ENCODE peak calls at places on chromosomes 5 and 9, in six cellular contexts. One of them, this sample, is unnamed.
A peak's percentile ranks its signal among the peaks of the same experiment; 100 is the strongest.

GRCh38 chr5:2330731-2331130 is 420.7 kb downstream of the IRX2 start:
- ATAC-seq in upper lobe of left lung: no peak
- ATAC-seq in HepG2: no peak
- ATAC-seq in A549: no peak
- ATAC-seq in GM12878: no peak
- ATAC-seq in K562: no peak
- ATAC-seq in this sample: no peak

GRCh38 chr9:120894404-120895226 is 17.6 kb upstream of the PHF19 start:
- ATAC-seq in upper lobe of left lung: peak; percentile 90
- ATAC-seq in HepG2: no peak
- ATAC-seq in A549: no peak
- ATAC-seq in GM12878: no peak
- ATAC-seq in K562: no peak
- ATAC-seq in this sample: peak; percentile 79

GRCh38 chr9:35495984-35496383 is 6.1 kb downstream of the RUSC2 start:
- ATAC-seq in upper lobe of left lung: no peak
- ATAC-seq in HepG2: no peak
- ATAC-seq in A549: no peak
- ATAC-seq in GM12878: no peak
- ATAC-seq in K562: no peak
- ATAC-seq in this sample: no peak

GRCh38 chr9:113626735-113627495 is 163.4 kb downstream of the RGS3 start:
- ATAC-seq in upper lobe of left lung: peak; percentile 50
- ATAC-seq in HepG2: no peak
- ATAC-seq in A549: no peak
- ATAC-seq in GM12878: no peak
- ATAC-seq in K562: no peak
- ATAC-seq in this sample: peak; percentile 79

GRCh38 chr5:111774525-111774924 is 17.5 kb upstream of the NREP start:
- ATAC-seq in upper lobe of left lung: peak; percentile 28
- ATAC-seq in HepG2: no peak
- ATAC-seq in A549: no peak
- ATAC-seq in GM12878: peak; percentile 33
- ATAC-seq in K562: no peak
- ATAC-seq in this sample: no peak

GRCh38 chr5:126746290-126746689 is 30.6 kb upstream of the LMNB1 start:
- ATAC-seq in upper lobe of left lung: no peak
- ATAC-seq in HepG2: no peak
- ATAC-seq in A549: no peak
- ATAC-seq in GM12878: no peak
- ATAC-seq in K562: peak; percentile 61
- ATAC-seq in this sample: no peak

GRCh38 chr5:173688708-173689107 is 72.3 kb upstream of the BOD1 start:
- ATAC-seq in upper lobe of left lung: peak; percentile 31
- ATAC-seq in HepG2: no peak
- ATAC-seq in A549: peak; percentile 39
- ATAC-seq in GM12878: no peak
- ATAC-seq in K562: peak; percentile 63
- ATAC-seq in this sample: no peak

GRCh38 chr9:124217839-124218437 is 39.8 kb upstream of the NEK6 start:
- ATAC-seq in upper lobe of left lung: no peak
- ATAC-seq in HepG2: no peak
- ATAC-seq in A549: no peak
- ATAC-seq in GM12878: peak; percentile 55
- ATAC-seq in K562: no peak
- ATAC-seq in this sample: no peak

GRCh38 chr5:90645024-90645610 is 86.5 kb downstream of the ADGRV1 start:
- ATAC-seq in upper lobe of left lung: no peak
- ATAC-seq in HepG2: peak; percentile 56
- ATAC-seq in A549: no peak
- ATAC-seq in GM12878: peak; percentile 17
- ATAC-seq in K562: peak; percentile 78
- ATAC-seq in this sample: no peak

GRCh38 chr5:159908201-159908940 is 7.9 kb upstream of the ADRA1B start:
- ATAC-seq in upper lobe of left lung: peak; percentile 13
- ATAC-seq in HepG2: no peak
- ATAC-seq in A549: no peak
- ATAC-seq in GM12878: no peak
- ATAC-seq in K562: no peak
- ATAC-seq in this sample: no peak

GRCh38 chr5:159906463-159906862 is 9.8 kb upstream of the ADRA1B start:
- ATAC-seq in upper lobe of left lung: no peak
- ATAC-seq in HepG2: no peak
- ATAC-seq in A549: no peak
- ATAC-seq in GM12878: no peak
- ATAC-seq in K562: no peak
- ATAC-seq in this sample: no peak

GRCh38 chr5:159907689-159908088 is 8.6 kb upstream of the ADRA1B start:
- ATAC-seq in upper lobe of left lung: no peak
- ATAC-seq in HepG2: no peak
- ATAC-seq in A549: no peak
- ATAC-seq in GM12878: no peak
- ATAC-seq in K562: no peak
- ATAC-seq in this sample: no peak

GRCh38 chr5:159905496-159905895 is 10.8 kb upstream of the ADRA1B start:
- ATAC-seq in upper lobe of left lung: no peak
- ATAC-seq in HepG2: no peak
- ATAC-seq in A549: peak; percentile 76
- ATAC-seq in GM12878: peak; percentile 85
- ATAC-seq in K562: no peak
- ATAC-seq in this sample: no peak

DNA sequence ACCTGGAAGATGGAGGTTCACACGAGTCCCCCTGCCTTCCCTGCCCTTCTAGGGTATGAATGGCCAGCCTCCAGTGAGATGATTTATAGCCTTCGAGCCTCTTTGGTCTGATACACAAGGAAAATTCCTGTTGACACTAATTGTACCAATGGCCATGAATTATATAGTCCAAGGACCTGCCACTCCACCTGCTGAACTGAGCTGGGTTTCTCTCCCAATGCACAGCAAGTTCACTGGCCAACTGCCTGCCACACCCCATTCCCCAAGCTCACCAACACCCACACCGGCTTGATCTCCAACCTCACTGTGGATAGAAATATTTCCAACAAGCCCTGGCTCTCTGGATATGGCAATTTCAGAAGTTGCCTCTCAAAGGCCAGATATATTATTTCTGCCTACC is 9.3 kb upstream of the ADRA1B start:
- ATAC-seq in upper lobe of left lung: no peak
- ATAC-seq in HepG2: no peak
- ATAC-seq in A549: peak; percentile 40
- ATAC-seq in GM12878: no peak
- ATAC-seq in K562: no peak
- ATAC-seq in this sample: no peak
- TF ChIP-seq EP300 in upper lobe of left lung: no peak
- TF ChIP-seq EP300 in HepG2: no peak
- TF ChIP-seq EP300 in A549: no peak
- TF ChIP-seq EP300 in GM12878: no peak
- TF ChIP-seq EP300 in K562: no peak
- TF ChIP-seq EP300 in this sample: no peak

DNA sequence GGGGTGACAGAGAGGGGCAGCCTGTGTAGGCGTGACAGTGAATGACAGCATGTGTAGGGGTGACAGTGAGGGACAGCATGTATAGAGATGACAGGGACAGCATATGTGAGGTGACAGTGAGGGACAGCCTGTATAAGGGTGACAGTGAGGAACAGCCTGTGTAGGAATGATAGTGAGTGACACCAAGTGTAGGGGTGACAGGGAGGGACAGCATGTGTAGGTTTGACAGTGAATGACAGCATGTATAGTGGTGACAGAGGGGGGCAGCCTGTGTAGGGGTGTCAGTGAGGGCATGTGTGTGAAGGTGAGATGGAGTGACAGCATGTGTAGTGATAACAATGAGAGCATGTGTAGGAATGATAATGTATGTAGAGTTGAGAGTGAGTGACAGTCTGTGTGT is 8.7 kb upstream of the GAPT start:
- ATAC-seq in upper lobe of left lung: no peak
- ATAC-seq in HepG2: no peak
- ATAC-seq in A549: no peak
- ATAC-seq in GM12878: no peak
- ATAC-seq in K562: no peak
- ATAC-seq in this sample: no peak
- TF ChIP-seq EP300 in upper lobe of left lung: no peak
- TF ChIP-seq EP300 in HepG2: no peak
- TF ChIP-seq EP300 in A549: no peak
- TF ChIP-seq EP300 in GM12878: no peak
- TF ChIP-seq EP300 in K562: no peak
- TF ChIP-seq EP300 in this sample: no peak

DNA sequence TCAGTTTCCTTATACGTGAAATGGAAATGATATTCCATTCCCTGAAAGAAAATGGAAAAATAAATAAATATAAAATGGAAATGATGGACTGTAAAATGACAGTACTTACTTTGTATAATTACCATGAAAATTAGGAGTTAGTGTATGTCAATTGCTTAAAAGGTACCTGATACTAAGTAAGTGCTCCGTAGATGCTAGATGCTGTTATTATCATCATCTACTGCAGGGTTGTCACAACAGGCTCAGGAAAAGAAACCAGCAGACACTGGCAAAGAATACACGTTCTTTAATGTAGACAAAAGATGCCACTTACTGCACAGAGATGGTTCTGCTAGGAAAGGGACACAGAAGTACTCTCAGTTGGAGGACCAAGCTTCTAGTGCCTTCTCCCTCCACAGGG is 64.0 kb upstream of the KCNN2 start:
- ATAC-seq in upper lobe of left lung: no peak
- ATAC-seq in HepG2: no peak
- ATAC-seq in A549: no peak
- ATAC-seq in GM12878: no peak
- ATAC-seq in K562: no peak
- ATAC-seq in this sample: no peak
- TF ChIP-seq EP300 in upper lobe of left lung: no peak
- TF ChIP-seq EP300 in HepG2: no peak
- TF ChIP-seq EP300 in A549: no peak
- TF ChIP-seq EP300 in GM12878: no peak
- TF ChIP-seq EP300 in K562: no peak
- TF ChIP-seq EP300 in this sample: no peak

DNA sequence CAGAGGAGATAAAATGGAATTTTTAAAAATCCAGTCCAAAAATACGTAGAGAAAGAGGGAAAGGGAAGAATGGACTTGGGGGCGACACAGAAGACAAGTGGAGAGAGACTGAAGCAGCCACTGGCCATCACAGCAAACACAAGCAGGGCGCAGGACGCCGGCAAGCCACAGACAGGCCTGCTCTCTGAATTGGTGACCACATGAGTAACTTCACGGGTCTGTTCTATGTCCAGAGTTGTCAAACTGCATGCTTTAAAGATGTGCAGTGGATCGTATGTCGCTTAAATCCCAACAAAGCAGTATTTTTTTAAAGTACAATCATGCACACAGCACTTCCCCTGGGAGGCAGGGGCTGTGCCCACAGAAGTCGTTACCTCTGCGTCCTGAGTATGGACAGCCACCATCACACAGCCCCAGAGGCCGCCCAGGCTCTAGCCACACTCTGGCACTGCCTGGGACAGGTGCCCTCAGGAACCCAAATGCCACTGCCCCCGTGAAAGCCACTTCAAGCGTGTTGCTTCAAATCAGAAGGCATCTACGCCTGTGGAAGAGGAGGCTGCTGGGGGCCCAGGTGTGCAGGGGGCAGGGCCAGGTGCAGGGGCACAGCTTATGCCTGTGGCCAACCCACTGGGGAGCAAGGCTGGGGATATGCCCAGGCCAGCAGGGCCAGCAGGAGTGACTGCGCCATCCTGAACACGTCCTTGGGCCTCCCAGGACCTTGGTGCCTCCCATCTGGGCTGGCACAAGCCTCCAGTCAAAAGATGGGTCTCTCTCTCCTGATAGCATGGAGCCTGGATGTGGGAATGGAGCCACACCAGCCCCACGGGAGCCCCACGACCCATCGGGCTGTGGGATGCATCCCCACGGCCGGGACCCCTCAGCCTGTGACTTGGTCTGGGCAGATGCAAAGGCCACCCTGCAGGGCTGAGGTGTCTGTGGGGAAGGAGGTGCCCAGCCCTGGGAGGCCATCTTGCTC is 5.9 kb upstream of the LRRC14B start:
- ATAC-seq in upper lobe of left lung: no peak
- ATAC-seq in HepG2: no peak
- ATAC-seq in A549: no peak
- ATAC-seq in GM12878: no peak
- ATAC-seq in K562: no peak
- ATAC-seq in this sample: no peak
- TF ChIP-seq EP300 in upper lobe of left lung: no peak
- TF ChIP-seq EP300 in HepG2: no peak
- TF ChIP-seq EP300 in A549: no peak
- TF ChIP-seq EP300 in GM12878: no peak
- TF ChIP-seq EP300 in K562: no peak
- TF ChIP-seq EP300 in this sample: no peak

DNA sequence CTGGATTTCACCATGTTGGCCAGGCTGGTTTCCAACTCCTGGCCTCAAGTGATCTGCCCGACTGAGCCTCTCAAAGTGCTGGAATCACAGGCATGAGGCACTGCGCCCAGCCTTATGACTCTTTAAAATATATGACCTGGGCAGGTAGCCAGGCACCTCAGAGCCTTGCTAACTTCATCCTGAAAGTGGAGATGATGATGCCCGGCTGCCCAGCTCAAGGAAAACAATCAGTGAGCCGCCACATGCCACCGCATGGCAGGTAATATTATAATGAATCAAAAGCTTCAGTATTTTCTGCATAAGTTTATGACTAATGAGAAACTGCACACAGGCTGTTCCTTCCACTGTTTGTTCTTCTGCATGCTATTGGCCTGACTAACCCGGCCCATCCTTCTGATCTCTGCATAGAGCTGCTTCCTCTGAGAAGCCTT is 30.4 kb upstream of the DMRT1 start:
- ATAC-seq in upper lobe of left lung: peak; percentile 40
- ATAC-seq in HepG2: no peak
- ATAC-seq in A549: peak; percentile 86
- ATAC-seq in GM12878: no peak
- ATAC-seq in K562: no peak
- ATAC-seq in this sample: peak; percentile 34
- TF ChIP-seq EP300 in upper lobe of left lung: no peak
- TF ChIP-seq EP300 in HepG2: no peak
- TF ChIP-seq EP300 in A549: no peak
- TF ChIP-seq EP300 in GM12878: no peak
- TF ChIP-seq EP300 in K562: no peak
- TF ChIP-seq EP300 in this sample: no peak

DNA sequence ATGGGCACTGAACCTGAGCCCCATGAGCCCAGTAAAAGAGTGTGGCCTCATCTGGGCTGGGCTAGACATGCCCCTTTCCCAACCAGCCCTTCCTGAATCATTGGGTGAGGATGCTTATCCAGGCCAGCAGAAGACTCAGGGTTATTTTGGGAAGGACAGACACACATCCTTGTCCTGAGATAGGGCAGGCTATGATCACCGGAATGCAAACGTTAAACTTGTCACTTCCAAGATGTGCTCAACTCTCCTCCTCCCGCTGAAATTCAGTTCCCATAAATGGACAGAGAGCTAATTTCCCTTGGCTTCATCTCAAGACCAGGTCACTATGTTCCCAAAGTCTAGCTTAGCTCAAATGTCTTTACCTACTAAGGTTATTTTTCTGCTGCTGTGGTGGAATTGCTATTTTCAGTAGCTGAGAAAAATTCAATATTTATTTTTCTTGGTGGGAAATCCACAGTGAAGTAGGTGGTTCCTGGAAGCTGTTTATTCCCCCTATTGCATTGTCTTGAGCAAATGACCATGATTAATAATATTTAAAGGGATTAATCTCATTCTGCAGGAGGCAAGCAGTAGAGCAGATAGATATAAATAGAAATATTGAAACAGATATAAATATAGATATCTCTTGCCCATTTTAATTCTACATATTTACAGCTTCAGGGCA is 70.0 kb downstream of the NXNL2 start:
- ATAC-seq in upper lobe of left lung: no peak
- ATAC-seq in HepG2: no peak
- ATAC-seq in A549: no peak
- ATAC-seq in GM12878: no peak
- ATAC-seq in K562: no peak
- ATAC-seq in this sample: peak; percentile 89
- TF ChIP-seq EP300 in upper lobe of left lung: no peak
- TF ChIP-seq EP300 in HepG2: no peak
- TF ChIP-seq EP300 in A549: no peak
- TF ChIP-seq EP300 in GM12878: no peak
- TF ChIP-seq EP300 in K562: no peak
- TF ChIP-seq EP300 in this sample: peak; percentile 26

This sample was measured in gastroesophageal sphincter.